ENCODE peak calls at places on chromosomes 11 and 22, in nine cellular contexts. One of them, this sample, is unnamed.
A peak's percentile ranks its signal among the peaks of the same experiment; 100 is the strongest.

GRCh38 chr11:10317281-10317755 is 12.4 kb downstream of the ADM start:
- DNase-seq in A549: no peak
- DNase-seq in lower lobe of right lung: no peak
- DNase-seq in activated T-cell treated with anti-CD3 and anti-CD28 coated beads for 48 hours: no peak
- DNase-seq in Calu3: no peak
- DNase-seq in NCI-H82: no peak
- DNase-seq in anterior cingulate cortex: no peak
- DNase-seq in activated CD8-positive, alpha-beta memory T cell treated with anti-CD3 and anti-CD28 coated beads for 48 hours: no peak
- DNase-seq in nephron progenitor cell: no peak
- DNase-seq in this sample: no peak

GRCh38 chr11:45145421-45146071 is 893 bp upstream of the PRDM11 start:
- DNase-seq in A549: no peak
- DNase-seq in lower lobe of right lung: no peak
- DNase-seq in activated T-cell treated with anti-CD3 and anti-CD28 coated beads for 48 hours: no peak
- DNase-seq in Calu3: peak; percentile 15
- DNase-seq in NCI-H82: peak; percentile 32
- DNase-seq in anterior cingulate cortex: no peak
- DNase-seq in activated CD8-positive, alpha-beta memory T cell treated with anti-CD3 and anti-CD28 coated beads for 48 hours: no peak
- DNase-seq in nephron progenitor cell: peak; percentile 39
- DNase-seq in this sample: peak; percentile 56

GRCh38 chr22:20748082-20748481 is 25.8 kb upstream of the SERPIND1 start:
- DNase-seq in A549: no peak
- DNase-seq in lower lobe of right lung: no peak
- DNase-seq in activated T-cell treated with anti-CD3 and anti-CD28 coated beads for 48 hours: no peak
- DNase-seq in Calu3: no peak
- DNase-seq in NCI-H82: no peak
- DNase-seq in anterior cingulate cortex: no peak
- DNase-seq in activated CD8-positive, alpha-beta memory T cell treated with anti-CD3 and anti-CD28 coated beads for 48 hours: no peak
- DNase-seq in nephron progenitor cell: no peak
- DNase-seq in this sample: no peak

GRCh38 chr11:72681226-72682153 is 7.3 kb upstream of the PDE2A start:
- DNase-seq in A549: no peak
- DNase-seq in lower lobe of right lung: no peak
- DNase-seq in activated T-cell treated with anti-CD3 and anti-CD28 coated beads for 48 hours: no peak
- DNase-seq in Calu3: no peak
- DNase-seq in NCI-H82: no peak
- DNase-seq in anterior cingulate cortex: peak; percentile 66
- DNase-seq in activated CD8-positive, alpha-beta memory T cell treated with anti-CD3 and anti-CD28 coated beads for 48 hours: no peak
- DNase-seq in nephron progenitor cell: no peak
- DNase-seq in this sample: no peak

GRCh38 chr11:35511666-35512065 is 13.8 kb downstream of the PAMR1 start:
- DNase-seq in A549: peak; percentile 23
- DNase-seq in lower lobe of right lung: no peak
- DNase-seq in activated T-cell treated with anti-CD3 and anti-CD28 coated beads for 48 hours: no peak
- DNase-seq in Calu3: no peak
- DNase-seq in NCI-H82: peak; percentile 13
- DNase-seq in anterior cingulate cortex: no peak
- DNase-seq in activated CD8-positive, alpha-beta memory T cell treated with anti-CD3 and anti-CD28 coated beads for 48 hours: no peak
- DNase-seq in nephron progenitor cell: no peak
- DNase-seq in this sample: no peak

GRCh38 chr11:48101044-48101733 is 115.4 kb upstream of the OR4B1 start:
- DNase-seq in A549: no peak
- DNase-seq in lower lobe of right lung: no peak
- DNase-seq in activated T-cell treated with anti-CD3 and anti-CD28 coated beads for 48 hours: no peak
- DNase-seq in Calu3: no peak
- DNase-seq in NCI-H82: no peak
- DNase-seq in anterior cingulate cortex: no peak
- DNase-seq in activated CD8-positive, alpha-beta memory T cell treated with anti-CD3 and anti-CD28 coated beads for 48 hours: no peak
- DNase-seq in nephron progenitor cell: no peak
- DNase-seq in this sample: no peak

GRCh38 chr11:26365284-26365683 is 33.4 kb downstream of the ANO3 start:
- DNase-seq in A549: no peak
- DNase-seq in lower lobe of right lung: no peak
- DNase-seq in activated T-cell treated with anti-CD3 and anti-CD28 coated beads for 48 hours: no peak
- DNase-seq in Calu3: no peak
- DNase-seq in NCI-H82: no peak
- DNase-seq in anterior cingulate cortex: no peak
- DNase-seq in activated CD8-positive, alpha-beta memory T cell treated with anti-CD3 and anti-CD28 coated beads for 48 hours: no peak
- DNase-seq in nephron progenitor cell: no peak
- DNase-seq in this sample: no peak

GRCh38 chr11:96459751-96460150 is 69.9 kb downstream of the JRKL start:
- DNase-seq in A549: no peak
- DNase-seq in lower lobe of right lung: no peak
- DNase-seq in activated T-cell treated with anti-CD3 and anti-CD28 coated beads for 48 hours: no peak
- DNase-seq in Calu3: no peak
- DNase-seq in NCI-H82: no peak
- DNase-seq in anterior cingulate cortex: no peak
- DNase-seq in activated CD8-positive, alpha-beta memory T cell treated with anti-CD3 and anti-CD28 coated beads for 48 hours: no peak
- DNase-seq in nephron progenitor cell: no peak
- DNase-seq in this sample: no peak

GRCh38 chr11:15627560-15627959 is 512.8 kb downstream of the INSC start:
- DNase-seq in A549: no peak
- DNase-seq in lower lobe of right lung: no peak
- DNase-seq in activated T-cell treated with anti-CD3 and anti-CD28 coated beads for 48 hours: no peak
- DNase-seq in Calu3: no peak
- DNase-seq in NCI-H82: no peak
- DNase-seq in anterior cingulate cortex: no peak
- DNase-seq in activated CD8-positive, alpha-beta memory T cell treated with anti-CD3 and anti-CD28 coated beads for 48 hours: no peak
- DNase-seq in nephron progenitor cell: no peak
- DNase-seq in this sample: no peak

GRCh38 chr11:118646393-118646792 is 33.1 kb downstream of the TREH start:
- DNase-seq in A549: no peak
- DNase-seq in lower lobe of right lung: no peak
- DNase-seq in activated T-cell treated with anti-CD3 and anti-CD28 coated beads for 48 hours: no peak
- DNase-seq in Calu3: no peak
- DNase-seq in NCI-H82: no peak
- DNase-seq in anterior cingulate cortex: no peak
- DNase-seq in activated CD8-positive, alpha-beta memory T cell treated with anti-CD3 and anti-CD28 coated beads for 48 hours: no peak
- DNase-seq in nephron progenitor cell: no peak
- DNase-seq in this sample: no peak

GRCh38 chr11:103055174-103055890 is 36.6 kb downstream of the DCUN1D5 start:
- DNase-seq in A549: no peak
- DNase-seq in lower lobe of right lung: no peak
- DNase-seq in activated T-cell treated with anti-CD3 and anti-CD28 coated beads for 48 hours: no peak
- DNase-seq in Calu3: peak; percentile 0
- DNase-seq in NCI-H82: peak; percentile 45
- DNase-seq in anterior cingulate cortex: no peak
- DNase-seq in activated CD8-positive, alpha-beta memory T cell treated with anti-CD3 and anti-CD28 coated beads for 48 hours: no peak
- DNase-seq in nephron progenitor cell: peak; percentile 3
- DNase-seq in this sample: no peak

GRCh38 chr11:102843474-102843873 is at the start of gene MMP3:
- DNase-seq in A549: no peak
- DNase-seq in lower lobe of right lung: no peak
- DNase-seq in activated T-cell treated with anti-CD3 and anti-CD28 coated beads for 48 hours: no peak
- DNase-seq in Calu3: no peak
- DNase-seq in NCI-H82: no peak
- DNase-seq in anterior cingulate cortex: no peak
- DNase-seq in activated CD8-positive, alpha-beta memory T cell treated with anti-CD3 and anti-CD28 coated beads for 48 hours: no peak
- DNase-seq in nephron progenitor cell: no peak
- DNase-seq in this sample: no peak

GRCh38 chr11:128153697-128154048 is 433.7 kb downstream of the ETS1 start:
- DNase-seq in A549: no peak
- DNase-seq in lower lobe of right lung: no peak
- DNase-seq in activated T-cell treated with anti-CD3 and anti-CD28 coated beads for 48 hours: no peak
- DNase-seq in Calu3: no peak
- DNase-seq in NCI-H82: no peak
- DNase-seq in anterior cingulate cortex: no peak
- DNase-seq in activated CD8-positive, alpha-beta memory T cell treated with anti-CD3 and anti-CD28 coated beads for 48 hours: no peak
- DNase-seq in nephron progenitor cell: no peak
- DNase-seq in this sample: no peak

GRCh38 chr11:102378818-102379217 is 31.8 kb downstream of the BIRC2 start:
- DNase-seq in A549: no peak
- DNase-seq in lower lobe of right lung: no peak
- DNase-seq in activated T-cell treated with anti-CD3 and anti-CD28 coated beads for 48 hours: no peak
- DNase-seq in Calu3: no peak
- DNase-seq in NCI-H82: no peak
- DNase-seq in anterior cingulate cortex: no peak
- DNase-seq in activated CD8-positive, alpha-beta memory T cell treated with anti-CD3 and anti-CD28 coated beads for 48 hours: no peak
- DNase-seq in nephron progenitor cell: no peak
- DNase-seq in this sample: no peak